ENCODE peak calls at places on chromosomes 5 and 9, in nine cellular contexts. One of them, this sample, is unnamed.

GRCh38 chr9:3751125-3751758 is 225.4 kb upstream of the RFX3 start:
- DNase-seq in lung: no peak
- DNase-seq in colonic mucosa: no peak
- DNase-seq in sigmoid colon: no peak
- DNase-seq in upper lobe of left lung: no peak
- DNase-seq in testis: no peak
- DNase-seq in right lobe of liver: no peak
- DNase-seq in adrenal gland: no peak
- DNase-seq in CD8-positive, alpha-beta T cell: no peak
- DNase-seq in this sample: peak; percentile 50

GRCh38 chr9:35488566-35489312 is 1.2 kb upstream of the RUSC2 start:
- DNase-seq in lung: no peak
- DNase-seq in right lobe of liver: no peak
- DNase-seq in adrenal gland: no peak
- DNase-seq in colonic mucosa: no peak
- DNase-seq in upper lobe of left lung: no peak
- DNase-seq in sigmoid colon: no peak
- DNase-seq in testis: no peak
- DNase-seq in CD8-positive, alpha-beta T cell: no peak
- DNase-seq in this sample: no peak

GRCh38 chr9:70114898-70115297 is 71.2 kb downstream of the MAMDC2 start:
- DNase-seq in adrenal gland: no peak
- DNase-seq in upper lobe of left lung: no peak
- DNase-seq in colonic mucosa: no peak
- DNase-seq in sigmoid colon: no peak
- DNase-seq in right lobe of liver: no peak
- DNase-seq in CD8-positive, alpha-beta T cell: no peak
- DNase-seq in lung: no peak
- DNase-seq in testis: no peak
- DNase-seq in this sample: no peak

GRCh38 chr5:96629774-96630173 is 32.4 kb upstream of the CAST start:
- DNase-seq in sigmoid colon: no peak
- DNase-seq in colonic mucosa: no peak
- DNase-seq in upper lobe of left lung: peak; percentile 77
- DNase-seq in right lobe of liver: no peak
- DNase-seq in lung: peak; percentile 61
- DNase-seq in testis: no peak
- DNase-seq in adrenal gland: no peak
- DNase-seq in CD8-positive, alpha-beta T cell: no peak
- DNase-seq in this sample: peak; percentile 58

GRCh38 chr9:134192951-134193731 is 28.8 kb upstream of the RNU6ATAC start:
- DNase-seq in lung: peak; percentile 59
- DNase-seq in colonic mucosa: no peak
- DNase-seq in upper lobe of left lung: peak; percentile 81
- DNase-seq in CD8-positive, alpha-beta T cell: no peak
- DNase-seq in sigmoid colon: peak; percentile 46
- DNase-seq in adrenal gland: peak; percentile 30
- DNase-seq in testis: no peak
- DNase-seq in right lobe of liver: peak; percentile 42
- DNase-seq in this sample: no peak

GRCh38 chr5:55993013-55993412 is 1.8 kb downstream of the IL6ST start:
- DNase-seq in colonic mucosa: peak; percentile 30
- DNase-seq in CD8-positive, alpha-beta T cell: no peak
- DNase-seq in sigmoid colon: no peak
- DNase-seq in upper lobe of left lung: peak; percentile 25
- DNase-seq in testis: peak; percentile 36
- DNase-seq in right lobe of liver: no peak
- DNase-seq in adrenal gland: peak; percentile 59
- DNase-seq in lung: no peak
- DNase-seq in this sample: no peak

GRCh38 chr9:35611230-35611797 is 6.3 kb downstream of the TESK1 start:
- DNase-seq in adrenal gland: peak; percentile 78
- DNase-seq in sigmoid colon: peak; percentile 72
- DNase-seq in right lobe of liver: no peak
- DNase-seq in CD8-positive, alpha-beta T cell: peak; percentile 41
- DNase-seq in colonic mucosa: no peak
- DNase-seq in lung: no peak
- DNase-seq in testis: peak; percentile 50
- DNase-seq in upper lobe of left lung: peak; percentile 47
- DNase-seq in this sample: no peak

GRCh38 chr5:132473608-132474007 is 17.0 kb downstream of the IRF1 start:
- DNase-seq in upper lobe of left lung: no peak
- DNase-seq in testis: no peak
- DNase-seq in adrenal gland: peak; percentile 48
- DNase-seq in colonic mucosa: no peak
- DNase-seq in sigmoid colon: peak; percentile 40
- DNase-seq in right lobe of liver: no peak
- DNase-seq in lung: no peak
- DNase-seq in CD8-positive, alpha-beta T cell: no peak
- DNase-seq in this sample: no peak

GRCh38 chr9:129143461-129143927 is 32.3 kb downstream of the PTPA start:
- DNase-seq in colonic mucosa: peak; percentile 60
- DNase-seq in adrenal gland: peak; percentile 88
- DNase-seq in testis: peak; percentile 64
- DNase-seq in CD8-positive, alpha-beta T cell: no peak
- DNase-seq in sigmoid colon: peak; percentile 86
- DNase-seq in right lobe of liver: peak; percentile 71
- DNase-seq in upper lobe of left lung: peak; percentile 59
- DNase-seq in lung: peak; percentile 57
- DNase-seq in this sample: no peak

GRCh38 chr5:166073921-166074838 is 2217.3 kb upstream of the WWC1 start:
- DNase-seq in testis: no peak
- DNase-seq in CD8-positive, alpha-beta T cell: no peak
- DNase-seq in upper lobe of left lung: no peak
- DNase-seq in right lobe of liver: no peak
- DNase-seq in adrenal gland: no peak
- DNase-seq in colonic mucosa: no peak
- DNase-seq in lung: no peak
- DNase-seq in sigmoid colon: no peak
- DNase-seq in this sample: no peak

GRCh38 chr9:86175223-86175622 is 75.9 kb upstream of the GOLM1 start:
- DNase-seq in sigmoid colon: no peak
- DNase-seq in upper lobe of left lung: no peak
- DNase-seq in CD8-positive, alpha-beta T cell: no peak
- DNase-seq in colonic mucosa: no peak
- DNase-seq in adrenal gland: no peak
- DNase-seq in testis: no peak
- DNase-seq in lung: no peak
- DNase-seq in right lobe of liver: no peak
- DNase-seq in this sample: no peak

DNA sequence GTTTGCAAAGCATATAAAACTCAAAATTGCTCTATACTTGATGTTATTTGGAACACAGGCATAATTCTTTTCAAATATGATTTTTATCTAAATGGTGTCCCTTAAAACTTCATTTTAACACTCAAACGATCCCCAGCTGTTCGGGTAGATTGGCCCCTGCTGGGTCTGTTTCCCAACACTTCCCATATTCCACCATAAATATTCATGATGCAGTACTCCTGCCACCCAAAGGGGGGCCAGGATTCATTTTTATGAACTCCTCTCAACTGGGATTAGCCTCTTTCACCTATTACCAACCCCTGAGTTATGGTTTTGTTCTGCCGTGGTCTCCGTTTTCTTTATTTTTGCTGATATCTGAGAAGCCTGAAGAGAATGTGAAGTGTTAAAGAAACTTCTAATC is 383.9 kb downstream of the DMRT2 start:
- DNase-seq in adrenal gland: no peak
- DNase-seq in CD8-positive, alpha-beta T cell: no peak
- DNase-seq in lung: no peak
- DNase-seq in colonic mucosa: no peak
- DNase-seq in right lobe of liver: no peak
- DNase-seq in upper lobe of left lung: no peak
- DNase-seq in sigmoid colon: no peak
- DNase-seq in testis: no peak
- DNase-seq in this sample: no peak
- TF ChIP-seq CTCF in adrenal gland: no peak
- TF ChIP-seq CTCF in CD8-positive, alpha-beta T cell: no peak
- TF ChIP-seq CTCF in lung: no peak
- TF ChIP-seq CTCF in colonic mucosa: no peak
- TF ChIP-seq CTCF in right lobe of liver: no peak
- TF ChIP-seq CTCF in upper lobe of left lung: no peak
- TF ChIP-seq CTCF in sigmoid colon: no peak
- TF ChIP-seq CTCF in testis: peak; percentile 9
- TF ChIP-seq CTCF in this sample: no peak

GRCh38 chr5:88606173-88606572 is 276.8 kb downstream of the MEF2C start:
- DNase-seq in testis: no peak
- DNase-seq in sigmoid colon: no peak
- DNase-seq in upper lobe of left lung: no peak
- DNase-seq in adrenal gland: no peak
- DNase-seq in colonic mucosa: no peak
- DNase-seq in lung: no peak
- DNase-seq in right lobe of liver: no peak
- DNase-seq in CD8-positive, alpha-beta T cell: no peak
- DNase-seq in this sample: no peak

GRCh38 chr5:88606626-88607025 is 276.4 kb downstream of the MEF2C start:
- DNase-seq in testis: no peak
- DNase-seq in colonic mucosa: no peak
- DNase-seq in CD8-positive, alpha-beta T cell: no peak
- DNase-seq in right lobe of liver: no peak
- DNase-seq in lung: no peak
- DNase-seq in upper lobe of left lung: no peak
- DNase-seq in sigmoid colon: no peak
- DNase-seq in adrenal gland: no peak
- DNase-seq in this sample: no peak

GRCh38 chr5:88607492-88607891 is 275.5 kb downstream of the MEF2C start:
- DNase-seq in colonic mucosa: no peak
- DNase-seq in CD8-positive, alpha-beta T cell: no peak
- DNase-seq in right lobe of liver: no peak
- DNase-seq in testis: no peak
- DNase-seq in sigmoid colon: no peak
- DNase-seq in adrenal gland: no peak
- DNase-seq in lung: no peak
- DNase-seq in upper lobe of left lung: no peak
- DNase-seq in this sample: no peak

GRCh38 chr5:88602584-88602983 is 280.4 kb downstream of the MEF2C start:
- DNase-seq in colonic mucosa: peak; percentile 27
- DNase-seq in right lobe of liver: peak; percentile 48
- DNase-seq in lung: no peak
- DNase-seq in CD8-positive, alpha-beta T cell: no peak
- DNase-seq in sigmoid colon: no peak
- DNase-seq in upper lobe of left lung: no peak
- DNase-seq in adrenal gland: no peak
- DNase-seq in testis: peak; percentile 75
- DNase-seq in this sample: no peak
- H3K4me3 ChIP-seq in colonic mucosa: no peak overlapping the region
- H3K4me3 ChIP-seq in right lobe of liver: no peak overlapping the region
- H3K4me3 ChIP-seq in lung: no peak overlapping the region
- H3K4me3 ChIP-seq in CD8-positive, alpha-beta T cell: no peak overlapping the region
- H3K4me3 ChIP-seq in sigmoid colon: no peak overlapping the region
- H3K4me3 ChIP-seq in upper lobe of left lung: no peak overlapping the region
- H3K4me3 ChIP-seq in adrenal gland: no peak overlapping the region
- H3K4me3 ChIP-seq in testis: peak overlapping the region; percentile 1
- H3K4me3 ChIP-seq in this sample: no peak overlapping the region

DNA sequence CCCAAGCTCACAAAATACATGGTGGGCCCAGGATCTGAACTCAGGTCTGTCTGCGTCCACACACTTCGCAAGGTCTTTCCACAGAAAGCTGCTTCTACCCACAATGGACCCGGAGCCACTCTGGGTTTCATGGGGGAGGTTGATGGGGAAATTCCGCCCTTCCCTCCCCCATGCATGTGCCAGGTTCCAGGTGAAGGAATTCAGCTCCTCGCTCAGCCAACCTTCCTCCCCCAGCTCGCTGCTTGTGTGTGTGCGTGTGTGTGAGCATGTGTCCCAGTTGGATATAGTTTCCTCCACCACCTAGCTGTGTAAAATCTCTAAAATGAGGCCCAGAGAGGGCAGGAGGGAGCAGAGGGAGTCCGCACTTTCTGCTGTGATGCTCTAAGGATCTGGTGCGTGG is 1.0 kb downstream of the PTGS1 start:
- DNase-seq in sigmoid colon: peak; percentile 62
- DNase-seq in colonic mucosa: no peak
- DNase-seq in right lobe of liver: no peak
- DNase-seq in lung: no peak
- DNase-seq in testis: no peak
- DNase-seq in upper lobe of left lung: no peak
- DNase-seq in adrenal gland: no peak
- DNase-seq in CD8-positive, alpha-beta T cell: no peak
- DNase-seq in this sample: no peak
- H3K27me3 ChIP-seq in sigmoid colon: no peaks in the 10 kb centered on the region
- H3K27me3 ChIP-seq in colonic mucosa: no peaks in the 10 kb centered on the region
- H3K27me3 ChIP-seq in right lobe of liver: no peaks in the 10 kb centered on the region
- H3K27me3 ChIP-seq in lung: no peaks in the 10 kb centered on the region
- H3K27me3 ChIP-seq in testis: no peaks in the 10 kb centered on the region
- H3K27me3 ChIP-seq in upper lobe of left lung: no peaks in the 10 kb centered on the region
- H3K27me3 ChIP-seq in adrenal gland: no peaks in the 10 kb centered on the region
- H3K27me3 ChIP-seq in CD8-positive, alpha-beta T cell: peaks cover 3% of the 10 kb centered on the region
- H3K27me3 ChIP-seq in this sample: no peaks in the 10 kb centered on the region

GRCh38 chr9:133050781-133051180 is 11.0 kb upstream of the CEL start:
- DNase-seq in colonic mucosa: peak; percentile 80
- DNase-seq in upper lobe of left lung: no peak
- DNase-seq in CD8-positive, alpha-beta T cell: no peak
- DNase-seq in sigmoid colon: no peak
- DNase-seq in adrenal gland: no peak
- DNase-seq in right lobe of liver: no peak
- DNase-seq in testis: peak; percentile 63
- DNase-seq in lung: no peak
- DNase-seq in this sample: no peak

GRCh38 chr9:133049043-133049442 is 12.7 kb upstream of the CEL start:
- DNase-seq in adrenal gland: no peak
- DNase-seq in right lobe of liver: no peak
- DNase-seq in colonic mucosa: no peak
- DNase-seq in sigmoid colon: no peak
- DNase-seq in testis: no peak
- DNase-seq in CD8-positive, alpha-beta T cell: no peak
- DNase-seq in upper lobe of left lung: no peak
- DNase-seq in lung: no peak
- DNase-seq in this sample: no peak

GRCh38 chr9:133046900-133047295 is 14.9 kb upstream of the CEL start:
- DNase-seq in upper lobe of left lung: no peak
- DNase-seq in lung: no peak
- DNase-seq in right lobe of liver: no peak
- DNase-seq in CD8-positive, alpha-beta T cell: no peak
- DNase-seq in sigmoid colon: no peak
- DNase-seq in colonic mucosa: no peak
- DNase-seq in adrenal gland: no peak
- DNase-seq in testis: no peak
- DNase-seq in this sample: no peak

GRCh38 chr9:133050142-133050541 is 11.6 kb upstream of the CEL start:
- DNase-seq in colonic mucosa: no peak
- DNase-seq in adrenal gland: no peak
- DNase-seq in sigmoid colon: no peak
- DNase-seq in right lobe of liver: no peak
- DNase-seq in CD8-positive, alpha-beta T cell: no peak
- DNase-seq in lung: no peak
- DNase-seq in upper lobe of left lung: no peak
- DNase-seq in testis: no peak
- DNase-seq in this sample: no peak

GRCh38 chr9:133048595-133048994 is 13.2 kb upstream of the CEL start:
- DNase-seq in CD8-positive, alpha-beta T cell: no peak
- DNase-seq in lung: no peak
- DNase-seq in right lobe of liver: no peak
- DNase-seq in testis: peak; percentile 37
- DNase-seq in sigmoid colon: no peak
- DNase-seq in upper lobe of left lung: no peak
- DNase-seq in colonic mucosa: no peak
- DNase-seq in adrenal gland: peak; percentile 61
- DNase-seq in this sample: no peak
- TF ChIP-seq CTCF in CD8-positive, alpha-beta T cell: no peak
- TF ChIP-seq CTCF in lung: no peak
- TF ChIP-seq CTCF in right lobe of liver: peak; percentile 40
- TF ChIP-seq CTCF in testis: no peak
- TF ChIP-seq CTCF in sigmoid colon: no peak
- TF ChIP-seq CTCF in upper lobe of left lung: peak; percentile 6
- TF ChIP-seq CTCF in colonic mucosa: no peak
- TF ChIP-seq CTCF in adrenal gland: peak; percentile 10
- TF ChIP-seq CTCF in this sample: peak; percentile 54